ENCODE peak calls at places on chromosomes 2 and 18, in six cellular contexts. V is GM12891, S is HepG2, J is GM12878, I is K562, H is H1. G is an unnamed sample.

GRCh38 chr18:13284330-13285027 is 65.9 kb downstream of the LDLRAD4 start:
- DNase-seq in V (no peak), S (no peak), J (no peak), I (no peak), H (no peak), G (no peak)

GRCh38 chr18:23710068-23710527 is 20.8 kb downstream of the LAMA3 start:
- DNase-seq in V (no peak), S (no peak), J (no peak), I (peak; percentile 73), H (no peak), G (no peak)

GRCh38 chr2:219707496-219708285 is 80.3 kb downstream of the SLC4A3 start:
- DNase-seq in V (no peak), S (no peak), J (no peak), I (no peak), H (no peak), G (no peak)

GRCh38 chr2:184597571-184597980 is 753 bp upstream of the ZNF804A start:
- DNase-seq in V (no peak), S (no peak), J (no peak), I (no peak), H (peak; percentile 15), G (no peak)

GRCh38 chr2:46878886-46879285 is 36.7 kb downstream of the MCFD2 start:
- DNase-seq in V (no peak), S (peak; percentile 43), J (no peak), I (no peak), H (no peak), G (no peak)

GRCh38 chr2:109530712-109531111 is 83.1 kb downstream of the SEPTIN10 start:
- DNase-seq in V (no peak), S (no peak), J (no peak), I (no peak), H (no peak), G (no peak)

GRCh38 chr2:200742426-200742825 is 69.3 kb upstream of the BZW1 start:
- DNase-seq in V (no peak), S (no peak), J (no peak), I (no peak), H (no peak), G (no peak)

GRCh38 chr2:207334631-207335371 is 169.1 kb upstream of the KLF7 start:
- DNase-seq in V (no peak), S (no peak), J (no peak), I (peak; percentile 22), H (peak; percentile 79), G (no peak)

GRCh38 chr2:23619941-23620340 is 235.0 kb downstream of the KLHL29 start:
- DNase-seq in V (no peak), S (no peak), J (no peak), I (no peak), H (no peak), G (no peak)

GRCh38 chr18:30044496-30044895 is 998.0 kb downstream of the DSC3 start:
- DNase-seq in V (no peak), S (no peak), J (no peak), I (no peak), H (no peak), G (no peak)

GRCh38 chr18:10950876-10951630 is 198.3 kb downstream of the PIEZO2 start:
- DNase-seq in V (no peak), S (no peak), J (peak; percentile 88), I (no peak), H (no peak), G (no peak)

GRCh38 chr2:190701586-190701985 is 52.7 kb downstream of the NAB1 start:
- DNase-seq in V (no peak), S (no peak), J (no peak), I (no peak), H (no peak), G (no peak)

GRCh38 chr2:197174539-197175094 is 136.0 kb downstream of the ANKRD44 start:
- DNase-seq in V (no peak), S (no peak), J (no peak), I (no peak), H (no peak), G (no peak)

GRCh38 chr2:42336361-42336965 is 24.6 kb downstream of the COX7A2L start:
- DNase-seq in V (no peak), S (no peak), J (no peak), I (no peak), H (no peak), G (no peak)

GRCh38 chr18:31101148-31102019 is 837 bp downstream of the DSC2 start:
- DNase-seq in V (no peak), S (peak; percentile 37), J (no peak), I (peak; percentile 80), H (no peak), G (no peak)

GRCh38 chr2:134207589-134208209 is 46.2 kb upstream of the MGAT5 start:
- DNase-seq in V (no peak), S (peak; percentile 48), J (no peak), I (peak; percentile 50), H (peak; percentile 47), G (no peak)

GRCh38 chr18:13471971-13472628 is 253.5 kb downstream of the LDLRAD4 start:
- DNase-seq in V (no peak), S (peak; percentile 86), J (no peak), I (no peak), H (no peak), G (no peak)

GRCh38 chr2:61443342-61444041 is 27.4 kb downstream of the USP34 start:
- DNase-seq in V (no peak), S (peak; percentile 92), J (peak; percentile 97), I (no peak), H (no peak), G (no peak)

GRCh38 chr2:208373460-208374089 is 33.0 kb upstream of the PTH2R start:
- DNase-seq in V (peak; percentile 29), S (peak; percentile 43), J (no peak), I (peak; percentile 31), H (no peak), G (peak; percentile 25)

GRCh38 chr2:104844813-104845551 is 8.9 kb upstream of the POU3F3 start:
- DNase-seq in V (no peak), S (no peak), J (no peak), I (no peak), H (no peak), G (no peak)

GRCh38 chr2:1538663-1539062 is 125.4 kb downstream of the TPO start:
- DNase-seq in V (peak; percentile 59), S (peak; percentile 25), J (no peak), I (no peak), H (peak; percentile 51), G (no peak)

GRCh38 chr2:168169097-168169745 is 78.2 kb downstream of the STK39 start:
- DNase-seq in V (no peak), S (no peak), J (no peak), I (no peak), H (no peak), G (no peak)

GRCh38 chr2:16729901-16730300 is 64.3 kb upstream of the CYRIA start:
- DNase-seq in V (no peak), S (no peak), J (no peak), I (no peak), H (no peak), G (no peak)

GRCh38 chr2:191020742-191021381 is 6.9 kb upstream of the STAT1 start:
- DNase-seq in V (no peak), S (peak; percentile 71), J (no peak), I (peak; percentile 22), H (no peak), G (no peak)

GRCh38 chr2:217026161-217026560 is 166.3 kb upstream of the TNP1 start:
- DNase-seq in V (no peak), S (no peak), J (no peak), I (no peak), H (no peak), G (no peak)

GRCh38 chr2:73896362-73897239 is 3.8 kb downstream of the ACTG2 start:
- DNase-seq in V (no peak), S (no peak), J (peak; percentile 68), I (no peak), H (no peak), G (no peak)

GRCh38 chr2:223586261-223586660 is 15.9 kb downstream of the SCG2 start:
- DNase-seq in V (no peak), S (no peak), J (no peak), I (no peak), H (no peak), G (no peak)

GRCh38 chr2:46909771-46910419 is 5.7 kb downstream of the MCFD2 start:
- DNase-seq in V (peak; percentile 59), S (peak; percentile 52), J (peak; percentile 76), I (no peak), H (no peak), G (peak; percentile 52)

GRCh38 chr18:10526211-10526949 is 553 bp downstream of the NAPG start:
- DNase-seq in V (peak; percentile 53), S (peak; percentile 31), J (no peak), I (peak; percentile 81), H (no peak), G (peak; percentile 58)

GRCh38 chr2:150470435-150470834 is 17.0 kb downstream of the RND3 start:
- DNase-seq in V (no peak), S (no peak), J (no peak), I (no peak), H (no peak), G (no peak)
- TF ChIP-seq TAF1 in V (no peak), S (no peak), J (no peak), I (no peak), H (no peak), G (no peak)

GRCh38 chr18:55322176-55322735 is 265.7 kb downstream of the TCF4 start:
- DNase-seq in V (no peak), S (no peak), J (peak; percentile 74), I (no peak), H (no peak), G (peak; percentile 16)
- TF ChIP-seq POLR2A in V (peak; percentile 72), S (no peak), J (peak; percentile 80), I (no peak), H (no peak), G (peak; percentile 84)

GRCh38 chr2:66437055-66437454 is 2.1 kb downstream of the MEIS1 start:
- DNase-seq in V (no peak), S (no peak), J (no peak), I (no peak), H (no peak), G (no peak)

GRCh38 chr2:66435549-66435875 is 587 bp downstream of the MEIS1 start:
- DNase-seq in V (no peak), S (no peak), J (no peak), I (peak; percentile 33), H (no peak), G (no peak)

GRCh38 chr2:66437601-66438497 is 2.9 kb downstream of the MEIS1 start:
- DNase-seq in V (no peak), S (no peak), J (no peak), I (no peak), H (no peak), G (no peak)

GRCh38 chr2:66435963-66436362 is 1.0 kb downstream of the MEIS1 start:
- DNase-seq in V (no peak), S (no peak), J (no peak), I (no peak), H (no peak), G (no peak)

DNA sequence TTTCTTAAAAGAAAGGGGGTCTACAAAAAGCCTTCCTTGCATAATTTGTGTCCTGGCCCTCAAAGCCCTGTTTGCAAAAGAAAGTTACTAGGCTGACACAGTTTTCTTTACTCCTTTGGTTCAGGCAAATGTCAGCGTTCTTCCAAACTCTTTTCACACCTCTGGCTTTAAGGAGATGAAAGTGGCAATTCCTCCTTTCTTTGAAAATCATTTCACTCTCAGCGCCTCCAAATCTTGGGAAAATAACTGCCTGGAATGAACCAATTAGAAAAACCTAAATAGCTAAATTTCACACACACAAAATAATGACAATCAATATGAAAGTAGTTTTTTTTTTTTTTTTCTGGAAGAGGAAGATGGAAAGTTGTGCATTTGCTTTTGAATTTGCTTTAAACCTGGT is 1.6 kb downstream of the MEIS1 start:
- DNase-seq in V (no peak), S (no peak), J (no peak), I (no peak), H (no peak), G (no peak)
- TF ChIP-seq TAF1 in V (no peak), S (no peak), J (no peak), I (no peak), H (no peak), G (no peak)

GRCh38 chr2:120735750-120736170 is at the start of gene GLI2:
- DNase-seq in V (peak; percentile 56), S (peak; percentile 15), J (no peak), I (peak; percentile 55), H (peak; percentile 50), G (no peak)
- TF ChIP-seq POLR2A in V (no peak), S (no peak), J (no peak), I (no peak), H (no peak), G (no peak)

G was measured in GM12892.